ENCODE peak calls at places on chromosomes 7 and 10, in nine cellular contexts. S, Q, T, V, A, F, O, B and W are unnamed samples.

GRCh38 chr7:107726356-107727130 is 17.4 kb upstream of the CBLL1 start:
- DNase-seq in S (no peak), Q (no peak), T (no peak), V (no peak), A (no peak), F (no peak), O (no peak), B (no peak), W (no peak)

GRCh38 chr7:84043661-84044191 is 150.9 kb downstream of the SEMA3A start:
- DNase-seq in S (no peak), Q (no peak), T (no peak), V (no peak), A (no peak), F (no peak), O (no peak), B (no peak), W (no peak)

GRCh38 chr7:28054531-28055160 is 125.9 kb downstream of the JAZF1 start:
- DNase-seq in S (no peak), Q (peak), T (no peak), V (no peak), A (no peak), F (no peak), O (no peak), B (no peak), W (no peak)

GRCh38 chr7:6367701-6368211 is 80.0 kb downstream of the DAGLB start:
- DNase-seq in S (no peak), Q (no peak), T (no peak), V (no peak), A (peak), F (no peak), O (no peak), B (no peak), W (no peak)

GRCh38 chr7:16511314-16511713 is 15.3 kb upstream of the LRRC72 start:
- DNase-seq in S (no peak), Q (no peak), T (no peak), V (no peak), A (no peak), F (no peak), O (no peak), B (no peak), W (no peak)

GRCh38 chr7:117445206-117445605 is 17.9 kb upstream of the ASZ1 start:
- DNase-seq in S (no peak), Q (no peak), T (no peak), V (no peak), A (peak), F (no peak), O (no peak), B (no peak), W (no peak)

GRCh38 chr10:71509444-71509843 is 112.7 kb downstream of the CDH23 start:
- DNase-seq in S (no peak), Q (peak), T (peak), V (no peak), A (no peak), F (no peak), O (no peak), B (no peak), W (no peak)

GRCh38 chr7:68470836-68471235 is 1127.4 kb upstream of the AUTS2 start:
- DNase-seq in S (no peak), Q (peak), T (no peak), V (no peak), A (no peak), F (peak), O (no peak), B (no peak), W (no peak)

GRCh38 chr7:114426824-114427223 is 12.2 kb downstream of the FOXP2 start:
- DNase-seq in S (no peak), Q (no peak), T (no peak), V (no peak), A (peak), F (peak), O (no peak), B (no peak), W (no peak)

GRCh38 chr7:153509763-153510162 is 542.4 kb upstream of the DPP6 start:
- DNase-seq in S (no peak), Q (no peak), T (no peak), V (no peak), A (no peak), F (no peak), O (no peak), B (no peak), W (no peak)

GRCh38 chr7:1368682-1369571 is 90.3 kb downstream of the MICALL2 start:
- DNase-seq in S (no peak), Q (peak), T (peak), V (no peak), A (peak), F (peak), O (no peak), B (no peak), W (no peak)

GRCh38 chr10:111303887-111304286 is 227.1 kb downstream of the ADRA2A start:
- DNase-seq in S (no peak), Q (no peak), T (no peak), V (no peak), A (no peak), F (no peak), O (no peak), B (no peak), W (no peak)

GRCh38 chr10:58672855-58673254 is 160.2 kb downstream of the BICC1 start:
- DNase-seq in S (peak), Q (no peak), T (no peak), V (no peak), A (no peak), F (no peak), O (no peak), B (no peak), W (no peak)

GRCh38 chr10:70694410-70695179 is 22.3 kb downstream of the ADAMTS14 start:
- DNase-seq in S (peak), Q (no peak), T (no peak), V (no peak), A (no peak), F (no peak), O (no peak), B (no peak), W (no peak)

GRCh38 chr7:117217636-117218035 is 105.2 kb downstream of the WNT2 start:
- DNase-seq in S (peak), Q (no peak), T (no peak), V (no peak), A (no peak), F (no peak), O (no peak), B (no peak), W (no peak)

GRCh38 chr10:13722747-13723657 is 136.2 kb downstream of the PRPF18 start:
- DNase-seq in S (no peak), Q (no peak), T (no peak), V (no peak), A (no peak), F (no peak), O (no peak), B (no peak), W (no peak)

GRCh38 chr7:5773661-5774086 is 7.8 kb downstream of the RNF216 start:
- DNase-seq in S (peak), Q (peak), T (peak), V (no peak), A (peak), F (no peak), O (no peak), B (peak), W (no peak)

GRCh38 chr10:69558559-69558958 is 14.7 kb downstream of the NEUROG3 start:
- DNase-seq in S (no peak), Q (no peak), T (no peak), V (no peak), A (no peak), F (no peak), O (peak), B (no peak), W (no peak)

GRCh38 chr7:102287082-102287464 is 405 bp downstream of the SH2B2 start:
- DNase-seq in S (no peak), Q (no peak), T (no peak), V (no peak), A (no peak), F (no peak), O (no peak), B (no peak), W (peak)

GRCh38 chr7:83947260-83947659 is 247.3 kb downstream of the SEMA3A start:
- DNase-seq in S (no peak), Q (peak), T (no peak), V (peak), A (peak), F (no peak), O (no peak), B (no peak), W (no peak)

GRCh38 chr7:129741011-129741410 is 129.5 kb downstream of the NRF1 start:
- DNase-seq in S (no peak), Q (no peak), T (no peak), V (no peak), A (no peak), F (no peak), O (no peak), B (no peak), W (no peak)